ENCODE peak calls at places on chromosomes 11 and 22, in five cellular contexts. One of them, this sample, is unnamed.

GRCh38 chr11:97367406-97368083 is 977.7 kb downstream of the JRKL start:
- DNase-seq in neuronal stem cell: no peak
- DNase-seq in H9: no peak
- DNase-seq in mesenchymal stem cell: no peak
- DNase-seq in H1: no peak
- DNase-seq in this sample: no peak

GRCh38 chr11:46238078-46238966 is 39.1 kb upstream of the CREB3L1 start:
- DNase-seq in neuronal stem cell: peak
- DNase-seq in H9: peak
- DNase-seq in mesenchymal stem cell: peak
- DNase-seq in H1: no peak
- DNase-seq in this sample: peak

GRCh38 chr11:120432056-120433018 is 79.2 kb upstream of the GRIK4 start:
- DNase-seq in neuronal stem cell: no peak
- DNase-seq in H9: no peak
- DNase-seq in mesenchymal stem cell: peak
- DNase-seq in H1: no peak
- DNase-seq in this sample: peak

GRCh38 chr11:107545101-107545514 is 20.4 kb downstream of the ALKBH8 start:
- DNase-seq in neuronal stem cell: no peak
- DNase-seq in H9: no peak
- DNase-seq in mesenchymal stem cell: peak
- DNase-seq in H1: no peak
- DNase-seq in this sample: no peak

GRCh38 chr11:130295657-130296056 is 19.1 kb downstream of the ZBTB44 start:
- DNase-seq in neuronal stem cell: no peak
- DNase-seq in H9: peak
- DNase-seq in mesenchymal stem cell: no peak
- DNase-seq in H1: no peak
- DNase-seq in this sample: no peak

GRCh38 chr11:12693485-12694181 is 19.4 kb downstream of the TEAD1 start:
- DNase-seq in neuronal stem cell: no peak
- DNase-seq in H9: no peak
- DNase-seq in mesenchymal stem cell: peak
- DNase-seq in H1: no peak
- DNase-seq in this sample: no peak

GRCh38 chr11:119599864-119600593 is 129.0 kb downstream of the NECTIN1 start:
- DNase-seq in neuronal stem cell: no peak
- DNase-seq in H9: no peak
- DNase-seq in mesenchymal stem cell: no peak
- DNase-seq in H1: no peak
- DNase-seq in this sample: no peak

GRCh38 chr11:105538531-105538930 is 71.3 kb upstream of the GRIA4 start:
- DNase-seq in neuronal stem cell: no peak
- DNase-seq in H9: no peak
- DNase-seq in mesenchymal stem cell: no peak
- DNase-seq in H1: no peak
- DNase-seq in this sample: no peak

GRCh38 chr22:43014062-43014875 is 680 bp downstream of the PACSIN2 start:
- DNase-seq in neuronal stem cell: peak
- DNase-seq in H9: peak
- DNase-seq in mesenchymal stem cell: peak
- DNase-seq in H1: no peak
- DNase-seq in this sample: peak

GRCh38 chr11:125890447-125891100 is 3.1 kb downstream of the HYLS1 start:
- DNase-seq in neuronal stem cell: no peak
- DNase-seq in H9: no peak
- DNase-seq in mesenchymal stem cell: no peak
- DNase-seq in H1: no peak
- DNase-seq in this sample: no peak

GRCh38 chr22:42608481-42609361 is 6.0 kb downstream of the POLDIP3 start:
- DNase-seq in neuronal stem cell: peak
- DNase-seq in H9: no peak
- DNase-seq in mesenchymal stem cell: peak
- DNase-seq in H1: no peak
- DNase-seq in this sample: peak

GRCh38 chr11:103619480-103619879 is 417.0 kb upstream of the DDI1 start:
- DNase-seq in neuronal stem cell: no peak
- DNase-seq in H9: no peak
- DNase-seq in mesenchymal stem cell: no peak
- DNase-seq in H1: no peak
- DNase-seq in this sample: peak

GRCh38 chr11:35712533-35712932 is 50.0 kb downstream of the TRIM44 start:
- DNase-seq in neuronal stem cell: no peak
- DNase-seq in H9: no peak
- DNase-seq in mesenchymal stem cell: no peak
- DNase-seq in H1: no peak
- DNase-seq in this sample: no peak

GRCh38 chr11:103601230-103601846 is 435.1 kb upstream of the DDI1 start:
- DNase-seq in neuronal stem cell: peak
- DNase-seq in H9: peak
- DNase-seq in mesenchymal stem cell: peak
- DNase-seq in H1: no peak
- DNase-seq in this sample: peak

DNA sequence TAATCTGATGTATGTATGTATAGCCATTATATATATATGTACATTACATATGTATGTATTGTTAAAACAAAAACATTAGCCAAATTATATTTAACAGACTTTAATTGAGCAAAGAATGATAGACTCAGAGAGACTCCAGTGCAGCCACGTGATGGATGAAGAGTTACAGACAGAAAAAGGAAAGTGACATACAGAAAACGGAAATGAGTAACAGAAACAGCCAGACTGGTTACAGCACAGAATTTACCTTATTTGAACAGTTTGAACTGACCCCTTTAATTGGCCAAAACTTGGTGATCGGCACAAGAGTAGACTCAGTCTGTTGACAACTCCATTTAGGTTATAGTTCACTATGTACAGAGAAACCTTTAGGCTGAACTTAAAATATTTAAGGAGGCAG is 35.0 kb downstream of the CHORDC1 start:
- DNase-seq in neuronal stem cell: no peak
- DNase-seq in H9: no peak
- DNase-seq in mesenchymal stem cell: no peak
- DNase-seq in H1: no peak
- DNase-seq in this sample: no peak
- H2BK12ac ChIP-seq in neuronal stem cell: no peak
- H2BK12ac ChIP-seq in H9: no peak
- H2BK12ac ChIP-seq in mesenchymal stem cell: no peak
- H2BK12ac ChIP-seq in H1: no peak
- H2BK12ac ChIP-seq in this sample: no peak

GRCh38 chr11:76380977-76381719 is at the start of the genes GVQW3 and THAP12:
- DNase-seq in neuronal stem cell: peak
- DNase-seq in H9: peak
- DNase-seq in mesenchymal stem cell: peak
- DNase-seq in H1: peak
- DNase-seq in this sample: peak

GRCh38 chr11:76379811-76380160 is 1.1 kb downstream of the THAP12 start:
- DNase-seq in neuronal stem cell: no peak
- DNase-seq in H9: no peak
- DNase-seq in mesenchymal stem cell: no peak
- DNase-seq in H1: no peak
- DNase-seq in this sample: no peak

GRCh38 chr11:76376746-76377558 is 4.0 kb downstream of the THAP12 start:
- DNase-seq in neuronal stem cell: no peak
- DNase-seq in H9: no peak
- DNase-seq in mesenchymal stem cell: no peak
- DNase-seq in H1: no peak
- DNase-seq in this sample: peak

GRCh38 chr11:76382209-76382608 is 1.1 kb downstream of the GVQW3 start:
- DNase-seq in neuronal stem cell: no peak
- DNase-seq in H9: no peak
- DNase-seq in mesenchymal stem cell: no peak
- DNase-seq in H1: no peak
- DNase-seq in this sample: no peak

DNA sequence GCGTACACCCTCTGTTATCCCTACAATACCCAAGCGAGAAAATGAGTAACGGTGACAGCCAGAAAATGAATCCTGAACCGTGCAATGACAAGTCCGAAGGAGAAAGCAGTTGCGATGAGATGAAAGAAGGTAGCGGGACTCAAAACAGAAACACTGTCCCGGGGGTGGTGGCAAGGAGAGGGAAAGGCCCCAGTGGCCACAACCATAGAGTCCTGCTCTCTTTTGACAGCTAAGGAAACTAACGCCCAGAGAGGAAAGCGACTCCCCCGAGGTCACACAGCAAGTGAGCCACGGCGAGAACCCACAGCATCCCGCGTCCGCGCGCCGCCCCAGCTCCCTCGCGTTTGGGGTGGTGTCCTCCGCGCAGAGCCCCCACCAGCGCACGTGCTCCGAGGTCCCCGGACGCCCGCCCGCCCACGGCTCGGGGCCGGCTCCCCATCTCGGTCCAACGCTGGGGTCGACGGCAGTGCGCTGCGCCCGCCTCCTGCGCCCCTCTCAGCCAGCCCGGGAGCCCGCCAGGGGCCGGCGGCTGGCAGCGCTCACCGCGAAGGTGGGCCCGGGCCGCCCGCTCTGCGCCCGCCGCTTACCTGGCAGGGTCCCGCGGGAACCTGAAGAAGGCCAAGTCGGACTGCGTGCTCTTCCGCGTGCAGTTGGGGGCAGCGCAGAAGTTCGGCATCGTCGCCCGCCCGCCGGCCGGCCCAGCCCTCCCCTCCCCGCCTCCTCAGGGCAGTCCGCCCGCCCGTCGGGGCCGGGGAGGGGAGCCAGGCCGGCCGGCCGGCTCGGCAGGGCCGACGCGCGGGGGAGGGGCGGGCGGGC is 563 bp downstream of the THAP12 start:
- DNase-seq in neuronal stem cell: peak
- DNase-seq in H9: peak
- DNase-seq in mesenchymal stem cell: peak
- DNase-seq in H1: no peak
- DNase-seq in this sample: peak
- H4K8ac ChIP-seq in neuronal stem cell: no peak
- H4K8ac ChIP-seq in H9: no peak
- H4K8ac ChIP-seq in mesenchymal stem cell: peak
- H4K8ac ChIP-seq in H1: peak
- H4K8ac ChIP-seq in this sample: peak

DNA sequence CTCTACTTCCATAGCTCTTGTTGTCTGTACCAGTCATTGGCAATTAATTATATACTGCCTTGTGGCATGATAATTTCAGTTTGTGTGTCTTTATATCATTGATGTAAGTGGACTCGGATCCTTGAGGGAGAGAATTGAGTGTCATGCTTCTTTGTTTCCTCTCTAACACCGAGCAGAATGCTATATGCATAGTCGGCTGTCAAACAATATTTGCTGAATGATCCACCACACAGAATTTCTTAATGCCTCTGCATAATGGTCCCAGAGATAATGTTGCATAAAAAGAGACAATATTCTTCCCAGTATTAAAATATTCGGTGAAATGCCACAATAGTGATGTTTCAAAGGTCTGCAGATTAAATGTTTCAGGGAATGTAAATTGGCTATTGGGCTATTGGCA is 664.8 kb downstream of the NTM start:
- DNase-seq in neuronal stem cell: no peak
- DNase-seq in H9: no peak
- DNase-seq in mesenchymal stem cell: no peak
- DNase-seq in H1: no peak
- DNase-seq in this sample: no peak
- H3K14ac ChIP-seq in neuronal stem cell: no peak
- H3K14ac ChIP-seq in H9: no peak
- H3K14ac ChIP-seq in mesenchymal stem cell: no peak
- H3K14ac ChIP-seq in H1: no peak
- H3K14ac ChIP-seq in this sample: no peak

GRCh38 chr22:33337524-33337923 is 279.3 kb upstream of the SYN3 start:
- DNase-seq in neuronal stem cell: no peak
- DNase-seq in H9: no peak
- DNase-seq in mesenchymal stem cell: no peak
- DNase-seq in H1: no peak
- DNase-seq in this sample: no peak

GRCh38 chr22:33335611-33336279 is 277.6 kb upstream of the SYN3 start:
- DNase-seq in neuronal stem cell: no peak
- DNase-seq in H9: no peak
- DNase-seq in mesenchymal stem cell: no peak
- DNase-seq in H1: no peak
- DNase-seq in this sample: no peak

GRCh38 chr22:33347002-33347401 is 288.8 kb upstream of the SYN3 start:
- DNase-seq in neuronal stem cell: no peak
- DNase-seq in H9: no peak
- DNase-seq in mesenchymal stem cell: no peak
- DNase-seq in H1: no peak
- DNase-seq in this sample: no peak

DNA sequence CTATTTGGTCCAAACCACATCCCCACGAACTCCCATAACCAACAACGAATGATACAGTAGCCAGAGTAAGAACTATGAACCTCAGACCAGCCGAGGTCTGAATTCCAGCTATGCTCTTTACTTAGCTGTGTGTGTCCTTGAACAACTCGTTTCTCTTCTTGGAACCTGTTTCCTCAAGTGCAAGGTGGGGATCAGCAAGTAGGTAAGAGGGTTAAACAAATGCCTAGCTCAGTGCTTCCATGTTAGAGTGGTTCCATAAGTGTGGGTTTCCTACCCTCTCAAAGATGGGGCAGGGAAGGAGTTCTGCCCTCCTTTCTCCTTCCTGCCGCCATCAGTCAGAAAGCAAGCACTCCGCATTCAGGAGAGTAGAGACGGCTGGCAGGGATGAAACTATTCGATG is 283.4 kb upstream of the SYN3 start:
- DNase-seq in neuronal stem cell: no peak
- DNase-seq in H9: no peak
- DNase-seq in mesenchymal stem cell: no peak
- DNase-seq in H1: no peak
- DNase-seq in this sample: no peak
- H2BK12ac ChIP-seq in neuronal stem cell: no peak
- H2BK12ac ChIP-seq in H9: no peak
- H2BK12ac ChIP-seq in mesenchymal stem cell: no peak
- H2BK12ac ChIP-seq in H1: no peak
- H2BK12ac ChIP-seq in this sample: no peak

GRCh38 chr11:16607675-16608644 is 130.5 kb upstream of the C11orf58 start:
- DNase-seq in neuronal stem cell: peak
- DNase-seq in H9: peak
- DNase-seq in mesenchymal stem cell: peak
- DNase-seq in H1: no peak
- DNase-seq in this sample: no peak

GRCh38 chr11:16604784-16605439 is 133.5 kb upstream of the C11orf58 start:
- DNase-seq in neuronal stem cell: peak
- DNase-seq in H9: peak
- DNase-seq in mesenchymal stem cell: peak
- DNase-seq in H1: no peak
- DNase-seq in this sample: no peak

GRCh38 chr11:16605440-16605970 is 132.9 kb upstream of the C11orf58 start:
- DNase-seq in neuronal stem cell: peak
- DNase-seq in H9: peak
- DNase-seq in mesenchymal stem cell: peak
- DNase-seq in H1: no peak
- DNase-seq in this sample: peak

GRCh38 chr11:16606784-16607674 is 131.4 kb upstream of the C11orf58 start:
- DNase-seq in neuronal stem cell: peak
- DNase-seq in H9: peak
- DNase-seq in mesenchymal stem cell: peak
- DNase-seq in H1: no peak
- DNase-seq in this sample: no peak

GRCh38 chr11:16605971-16606783 is 132.3 kb upstream of the C11orf58 start:
- DNase-seq in neuronal stem cell: peak
- DNase-seq in H9: peak
- DNase-seq in mesenchymal stem cell: peak
- DNase-seq in H1: peak
- DNase-seq in this sample: peak
- H4K8ac ChIP-seq in neuronal stem cell: no peak
- H4K8ac ChIP-seq in H9: no peak
- H4K8ac ChIP-seq in mesenchymal stem cell: peak
- H4K8ac ChIP-seq in H1: no peak
- H4K8ac ChIP-seq in this sample: no peak